ENCODE peak calls at places on chromosomes 11 and 22, in eight cellular contexts. Y is fibroblast of pulmonary artery; W is astrocyte of the hippocampus; X is GM19239; S is stimulated activated CD4-positive, alpha-beta T cell treated with anti-CD3 and anti-CD28 coated beads, Interleukin-4, amount 100 ng/mL, for 48 hours; M is foreskin fibroblast; O is HT1080; V is activated T-cell treated with anti-CD3 and anti-CD28 coated beads, Interleukin-2, amount 50 U/mL, for 4 hours. C is an unnamed sample.

GRCh38 chr11:72483412-72484186 is 49.3 kb upstream of the CLPB start:
- DNase-seq in Y (peak; percentile 88), W (no peak), X (no peak), S (no peak), M (peak; percentile 53), O (peak; percentile 78), V (no peak), C (peak; percentile 49)

GRCh38 chr11:19276859-19277808 is 36.4 kb upstream of the E2F8 start:
- DNase-seq in Y (peak; percentile 9), W (peak; percentile 27), X (no peak), S (no peak), M (no peak), O (peak; percentile 65), V (no peak), C (peak; percentile 83)

GRCh38 chr11:101745756-101746155 is 161.9 kb upstream of the TRPC6 start:
- DNase-seq in Y (no peak), W (no peak), X (no peak), S (no peak), M (no peak), O (no peak), V (no peak), C (no peak)

GRCh38 chr22:45572444-45572843 is 69.8 kb downstream of the FBLN1 start:
- DNase-seq in Y (no peak), W (no peak), X (no peak), S (no peak), M (peak; percentile 82), O (no peak), V (no peak), C (no peak)

GRCh38 chr22:30270841-30271240 is 4.2 kb upstream of the OSM start:
- DNase-seq in Y (peak; percentile 84), W (peak; percentile 24), X (no peak), S (no peak), M (no peak), O (peak; percentile 95), V (no peak), C (peak; percentile 47)

GRCh38 chr22:19728836-19729235 is 5.5 kb downstream of the GP1BB start:
- DNase-seq in Y (no peak), W (no peak), X (no peak), S (no peak), M (no peak), O (no peak), V (no peak), C (no peak)

GRCh38 chr22:46660604-46661201 is 40.5 kb downstream of the GRAMD4 start:
- DNase-seq in Y (no peak), W (no peak), X (no peak), S (no peak), M (no peak), O (no peak), V (no peak), C (no peak)

GRCh38 chr11:116709970-116710369 is 62.8 kb downstream of the BUD13 start:
- DNase-seq in Y (no peak), W (no peak), X (no peak), S (no peak), M (no peak), O (no peak), V (no peak), C (no peak)

GRCh38 chr11:2700415-2701211 is 819 bp upstream of the KCNQ1OT1 start:
- DNase-seq in Y (no peak), W (peak; percentile 61), X (no peak), S (peak; percentile 34), M (peak; percentile 71), O (no peak), V (peak; percentile 5), C (peak; percentile 50)

GRCh38 chr22:48923165-48923875 is 904.4 kb downstream of the BRD1 start:
- DNase-seq in Y (no peak), W (no peak), X (no peak), S (no peak), M (no peak), O (no peak), V (no peak), C (no peak)

GRCh38 chr11:14638561-14638960 is 5.0 kb upstream of the PDE3B start:
- DNase-seq in Y (no peak), W (peak; percentile 83), X (no peak), S (no peak), M (no peak), O (peak; percentile 4), V (no peak), C (peak; percentile 40)

GRCh38 chr11:130162733-130163132 is 3.2 kb downstream of the ST14 start:
- DNase-seq in Y (no peak), W (no peak), X (no peak), S (no peak), M (peak; percentile 45), O (no peak), V (no peak), C (peak; percentile 37)

GRCh38 chr11:131917634-131918384 is 547.4 kb downstream of the NTM start:
- DNase-seq in Y (no peak), W (no peak), X (no peak), S (no peak), M (no peak), O (no peak), V (no peak), C (no peak)

GRCh38 chr11:112348480-112349029 is 87.9 kb upstream of the PLET1 start:
- DNase-seq in Y (no peak), W (no peak), X (no peak), S (no peak), M (no peak), O (no peak), V (no peak), C (no peak)

GRCh38 chr11:69563946-69564780 is 76.8 kb upstream of the CCND1 start:
- DNase-seq in Y (no peak), W (peak; percentile 57), X (no peak), S (no peak), M (peak; percentile 46), O (peak; percentile 29), V (no peak), C (peak; percentile 66)

GRCh38 chr11:43732225-43732624 is 51.7 kb downstream of the HSD17B12 start:
- DNase-seq in Y (no peak), W (no peak), X (no peak), S (no peak), M (no peak), O (no peak), V (no peak), C (no peak)

GRCh38 chr11:11931461-11932055 is 76.9 kb downstream of the DKK3 start:
- DNase-seq in Y (peak; percentile 83), W (peak; percentile 82), X (no peak), S (peak; percentile 0), M (peak; percentile 83), O (peak; percentile 74), V (no peak), C (peak; percentile 73)

GRCh38 chr11:66815646-66816045 is 27.6 kb upstream of the RCE1 start:
- DNase-seq in Y (no peak), W (no peak), X (no peak), S (no peak), M (peak; percentile 45), O (peak; percentile 57), V (no peak), C (peak; percentile 16)

GRCh38 chr11:67345949-67346819 is 7.2 kb downstream of the POLD4 start:
- DNase-seq in Y (peak; percentile 82), W (peak; percentile 62), X (no peak), S (no peak), M (peak; percentile 80), O (peak; percentile 72), V (no peak), C (peak; percentile 62)

GRCh38 chr11:97461934-97462333 is 1072.1 kb downstream of the JRKL start:
- DNase-seq in Y (no peak), W (no peak), X (no peak), S (no peak), M (no peak), O (no peak), V (no peak), C (no peak)

GRCh38 chr11:131674051-131674755 is 303.8 kb downstream of the NTM start:
- DNase-seq in Y (peak; percentile 78), W (peak; percentile 94), X (peak; percentile 44), S (peak; percentile 16), M (peak; percentile 90), O (peak; percentile 79), V (no peak), C (peak; percentile 51)

GRCh38 chr11:1589996-1590395 is 4.9 kb upstream of the KRTAP5-1 start:
- DNase-seq in Y (no peak), W (no peak), X (no peak), S (no peak), M (no peak), O (no peak), V (no peak), C (no peak)

GRCh38 chr11:64201524-64201923 is 5.0 kb upstream of the FERMT3 start:
- DNase-seq in Y (no peak), W (no peak), X (no peak), S (no peak), M (no peak), O (no peak), V (no peak), C (no peak)

GRCh38 chr11:7651140-7651551 is 22.2 kb downstream of the CYB5R2 start:
- DNase-seq in Y (no peak), W (no peak), X (no peak), S (no peak), M (peak; percentile 58), O (peak; percentile 83), V (no peak), C (peak; percentile 85)

GRCh38 chr11:128448487-128448886 is 138.9 kb downstream of the ETS1 start:
- DNase-seq in Y (peak; percentile 44), W (peak; percentile 85), X (no peak), S (no peak), M (peak; percentile 59), O (peak; percentile 94), V (no peak), C (peak; percentile 99)

GRCh38 chr11:118318112-118319030 is 13.8 kb downstream of the CD3E start:
- DNase-seq in Y (no peak), W (no peak), X (no peak), S (no peak), M (no peak), O (no peak), V (no peak), C (no peak)

GRCh38 chr11:2813968-2814367 is 71.6 kb downstream of the CDKN1C start:
- DNase-seq in Y (no peak), W (no peak), X (no peak), S (no peak), M (no peak), O (no peak), V (no peak), C (no peak)

GRCh38 chr11:13119928-13120520 is 110.9 kb downstream of the RASSF10 start:
- DNase-seq in Y (no peak), W (no peak), X (no peak), S (no peak), M (peak; percentile 41), O (no peak), V (no peak), C (no peak)

GRCh38 chr11:134230339-134230738 is 5.9 kb downstream of the VPS26B start:
- DNase-seq in Y (no peak), W (no peak), X (no peak), S (no peak), M (no peak), O (no peak), V (no peak), C (no peak)

GRCh38 chr11:73334244-73335203 is 26.4 kb downstream of the ARHGEF17 start:
- DNase-seq in Y (peak; percentile 85), W (peak; percentile 87), X (no peak), S (no peak), M (peak; percentile 94), O (peak; percentile 94), V (no peak), C (peak; percentile 94)

GRCh38 chr11:77075425-77075905 is 8.7 kb downstream of the CAPN5 start:
- DNase-seq in Y (no peak), W (no peak), X (no peak), S (no peak), M (no peak), O (no peak), V (no peak), C (no peak)

GRCh38 chr11:58675344-58676155 is 53.1 kb downstream of the CNTF start:
- DNase-seq in Y (peak; percentile 73), W (peak; percentile 84), X (peak; percentile 70), S (peak; percentile 70), M (peak; percentile 84), O (peak; percentile 45), V (peak; percentile 76), C (peak; percentile 53)

GRCh38 chr11:68020575-68020974 is 9.9 kb upstream of the NDUFS8 start:
- DNase-seq in Y (peak; percentile 41), W (peak; percentile 66), X (no peak), S (no peak), M (peak; percentile 72), O (peak; percentile 52), V (no peak), C (peak; percentile 84)

GRCh38 chr11:95230054-95231034 is 658 bp downstream of the SESN3 start:
- DNase-seq in Y (peak; percentile 12), W (peak; percentile 65), X (no peak), S (peak; percentile 2), M (peak; percentile 39), O (peak; percentile 10), V (peak; percentile 10), C (peak; percentile 9)